ENCODE peak calls at places on chromosomes 2 and 18, in nine cellular contexts. One of them, this sample, is unnamed.

GRCh38 chr2:232928564-232929302 is 58.7 kb downstream of the SNORC start:
- DNase-seq in activated naive CD4-positive, alpha-beta T cell treated with anti-CD3 and anti-CD28 coated beads, Interleukin-2, amount 50 U/mL, for 16 hours: no peak
- DNase-seq in caudate nucleus: no peak
- DNase-seq in pons: no peak
- DNase-seq in activated T-cell treated with anti-CD3 and anti-CD28 coated beads, Interleukin-2, amount 50 U/mL, for 1 hour: no peak
- DNase-seq in GM20000: peak; percentile 41
- DNase-seq in tibial artery: no peak
- DNase-seq in NCI-H1105: no peak
- DNase-seq in GM23248: no peak
- DNase-seq in this sample: no peak

GRCh38 chr18:75478996-75479870 is 51.7 kb upstream of the SMIM21 start:
- DNase-seq in NCI-H1105: peak; percentile 24
- DNase-seq in activated naive CD4-positive, alpha-beta T cell treated with anti-CD3 and anti-CD28 coated beads, Interleukin-2, amount 50 U/mL, for 16 hours: no peak
- DNase-seq in caudate nucleus: no peak
- DNase-seq in tibial artery: no peak
- DNase-seq in pons: peak; percentile 72
- DNase-seq in activated T-cell treated with anti-CD3 and anti-CD28 coated beads, Interleukin-2, amount 50 U/mL, for 1 hour: no peak
- DNase-seq in GM20000: peak; percentile 58
- DNase-seq in GM23248: peak; percentile 69
- DNase-seq in this sample: peak; percentile 37

GRCh38 chr2:69717902-69718301 is 24.0 kb upstream of the ANXA4 start:
- DNase-seq in GM20000: peak; percentile 46
- DNase-seq in pons: no peak
- DNase-seq in caudate nucleus: no peak
- DNase-seq in NCI-H1105: no peak
- DNase-seq in tibial artery: no peak
- DNase-seq in activated naive CD4-positive, alpha-beta T cell treated with anti-CD3 and anti-CD28 coated beads, Interleukin-2, amount 50 U/mL, for 16 hours: no peak
- DNase-seq in GM23248: no peak
- DNase-seq in activated T-cell treated with anti-CD3 and anti-CD28 coated beads, Interleukin-2, amount 50 U/mL, for 1 hour: no peak
- DNase-seq in this sample: no peak

GRCh38 chr2:3043726-3044125 is 333.9 kb downstream of the EIPR1 start:
- DNase-seq in NCI-H1105: no peak
- DNase-seq in pons: no peak
- DNase-seq in activated naive CD4-positive, alpha-beta T cell treated with anti-CD3 and anti-CD28 coated beads, Interleukin-2, amount 50 U/mL, for 16 hours: no peak
- DNase-seq in tibial artery: no peak
- DNase-seq in caudate nucleus: no peak
- DNase-seq in GM20000: no peak
- DNase-seq in GM23248: no peak
- DNase-seq in activated T-cell treated with anti-CD3 and anti-CD28 coated beads, Interleukin-2, amount 50 U/mL, for 1 hour: no peak
- DNase-seq in this sample: no peak

GRCh38 chr18:51196116-51196810 is 1.2 kb downstream of the MEX3C start:
- DNase-seq in activated naive CD4-positive, alpha-beta T cell treated with anti-CD3 and anti-CD28 coated beads, Interleukin-2, amount 50 U/mL, for 16 hours: peak; percentile 53
- DNase-seq in caudate nucleus: peak; percentile 50
- DNase-seq in NCI-H1105: no peak
- DNase-seq in tibial artery: peak; percentile 73
- DNase-seq in pons: peak; percentile 37
- DNase-seq in GM20000: peak; percentile 35
- DNase-seq in GM23248: peak; percentile 69
- DNase-seq in activated T-cell treated with anti-CD3 and anti-CD28 coated beads, Interleukin-2, amount 50 U/mL, for 1 hour: peak; percentile 61
- DNase-seq in this sample: no peak

GRCh38 chr2:158728422-158728821 is 66.7 kb upstream of the DAPL1 start:
- DNase-seq in activated naive CD4-positive, alpha-beta T cell treated with anti-CD3 and anti-CD28 coated beads, Interleukin-2, amount 50 U/mL, for 16 hours: no peak
- DNase-seq in GM23248: no peak
- DNase-seq in GM20000: no peak
- DNase-seq in pons: no peak
- DNase-seq in tibial artery: no peak
- DNase-seq in caudate nucleus: no peak
- DNase-seq in activated T-cell treated with anti-CD3 and anti-CD28 coated beads, Interleukin-2, amount 50 U/mL, for 1 hour: no peak
- DNase-seq in NCI-H1105: no peak
- DNase-seq in this sample: no peak

GRCh38 chr2:32168513-32168912 is 2.8 kb downstream of the SLC30A6 start:
- DNase-seq in tibial artery: no peak
- DNase-seq in GM23248: no peak
- DNase-seq in NCI-H1105: no peak
- DNase-seq in activated naive CD4-positive, alpha-beta T cell treated with anti-CD3 and anti-CD28 coated beads, Interleukin-2, amount 50 U/mL, for 16 hours: no peak
- DNase-seq in pons: no peak
- DNase-seq in activated T-cell treated with anti-CD3 and anti-CD28 coated beads, Interleukin-2, amount 50 U/mL, for 1 hour: no peak
- DNase-seq in caudate nucleus: no peak
- DNase-seq in GM20000: peak; percentile 23
- DNase-seq in this sample: no peak

GRCh38 chr2:100517556-100517955 is 45.2 kb upstream of the PDCL3 start:
- DNase-seq in NCI-H1105: no peak
- DNase-seq in tibial artery: no peak
- DNase-seq in caudate nucleus: no peak
- DNase-seq in pons: no peak
- DNase-seq in activated naive CD4-positive, alpha-beta T cell treated with anti-CD3 and anti-CD28 coated beads, Interleukin-2, amount 50 U/mL, for 16 hours: no peak
- DNase-seq in GM20000: no peak
- DNase-seq in GM23248: no peak
- DNase-seq in activated T-cell treated with anti-CD3 and anti-CD28 coated beads, Interleukin-2, amount 50 U/mL, for 1 hour: no peak
- DNase-seq in this sample: no peak

GRCh38 chr2:200276472-200276871 is 30.0 kb upstream of the SPATS2L start:
- DNase-seq in NCI-H1105: no peak
- DNase-seq in activated naive CD4-positive, alpha-beta T cell treated with anti-CD3 and anti-CD28 coated beads, Interleukin-2, amount 50 U/mL, for 16 hours: no peak
- DNase-seq in pons: no peak
- DNase-seq in activated T-cell treated with anti-CD3 and anti-CD28 coated beads, Interleukin-2, amount 50 U/mL, for 1 hour: no peak
- DNase-seq in GM20000: no peak
- DNase-seq in GM23248: no peak
- DNase-seq in tibial artery: no peak
- DNase-seq in caudate nucleus: no peak
- DNase-seq in this sample: no peak

GRCh38 chr2:70903641-70904340 is 31.9 kb upstream of the ATP6V1B1 start:
- DNase-seq in activated T-cell treated with anti-CD3 and anti-CD28 coated beads, Interleukin-2, amount 50 U/mL, for 1 hour: no peak
- DNase-seq in tibial artery: no peak
- DNase-seq in pons: no peak
- DNase-seq in activated naive CD4-positive, alpha-beta T cell treated with anti-CD3 and anti-CD28 coated beads, Interleukin-2, amount 50 U/mL, for 16 hours: no peak
- DNase-seq in caudate nucleus: no peak
- DNase-seq in NCI-H1105: no peak
- DNase-seq in GM20000: no peak
- DNase-seq in GM23248: no peak
- DNase-seq in this sample: no peak

GRCh38 chr18:58388736-58389135 is 240.2 kb downstream of the ALPK2 start:
- DNase-seq in GM23248: no peak
- DNase-seq in pons: no peak
- DNase-seq in tibial artery: no peak
- DNase-seq in GM20000: no peak
- DNase-seq in caudate nucleus: no peak
- DNase-seq in activated T-cell treated with anti-CD3 and anti-CD28 coated beads, Interleukin-2, amount 50 U/mL, for 1 hour: no peak
- DNase-seq in NCI-H1105: no peak
- DNase-seq in activated naive CD4-positive, alpha-beta T cell treated with anti-CD3 and anti-CD28 coated beads, Interleukin-2, amount 50 U/mL, for 16 hours: no peak
- DNase-seq in this sample: no peak

GRCh38 chr2:195450537-195451113 is 206.4 kb upstream of the SLC39A10 start:
- DNase-seq in activated T-cell treated with anti-CD3 and anti-CD28 coated beads, Interleukin-2, amount 50 U/mL, for 1 hour: no peak
- DNase-seq in NCI-H1105: no peak
- DNase-seq in activated naive CD4-positive, alpha-beta T cell treated with anti-CD3 and anti-CD28 coated beads, Interleukin-2, amount 50 U/mL, for 16 hours: no peak
- DNase-seq in GM20000: no peak
- DNase-seq in pons: peak; percentile 3
- DNase-seq in GM23248: no peak
- DNase-seq in caudate nucleus: no peak
- DNase-seq in tibial artery: no peak
- DNase-seq in this sample: no peak

GRCh38 chr2:233387667-233388528 is 33.6 kb downstream of the DGKD start:
- DNase-seq in GM23248: peak; percentile 87
- DNase-seq in pons: peak; percentile 88
- DNase-seq in activated T-cell treated with anti-CD3 and anti-CD28 coated beads, Interleukin-2, amount 50 U/mL, for 1 hour: no peak
- DNase-seq in caudate nucleus: peak; percentile 76
- DNase-seq in activated naive CD4-positive, alpha-beta T cell treated with anti-CD3 and anti-CD28 coated beads, Interleukin-2, amount 50 U/mL, for 16 hours: no peak
- DNase-seq in tibial artery: peak; percentile 97
- DNase-seq in GM20000: no peak
- DNase-seq in NCI-H1105: peak; percentile 69
- DNase-seq in this sample: no peak

GRCh38 chr2:240998706-240999000 is 235 bp downstream of the SNED1 start:
- DNase-seq in caudate nucleus: no peak
- DNase-seq in GM20000: no peak
- DNase-seq in GM23248: no peak
- DNase-seq in activated naive CD4-positive, alpha-beta T cell treated with anti-CD3 and anti-CD28 coated beads, Interleukin-2, amount 50 U/mL, for 16 hours: no peak
- DNase-seq in activated T-cell treated with anti-CD3 and anti-CD28 coated beads, Interleukin-2, amount 50 U/mL, for 1 hour: no peak
- DNase-seq in NCI-H1105: no peak
- DNase-seq in tibial artery: no peak
- DNase-seq in pons: no peak
- DNase-seq in this sample: no peak

GRCh38 chr2:233919938-233920337 is 2.8 kb downstream of the TRPM8 start:
- DNase-seq in GM20000: no peak
- DNase-seq in caudate nucleus: no peak
- DNase-seq in activated naive CD4-positive, alpha-beta T cell treated with anti-CD3 and anti-CD28 coated beads, Interleukin-2, amount 50 U/mL, for 16 hours: no peak
- DNase-seq in activated T-cell treated with anti-CD3 and anti-CD28 coated beads, Interleukin-2, amount 50 U/mL, for 1 hour: no peak
- DNase-seq in tibial artery: no peak
- DNase-seq in pons: no peak
- DNase-seq in GM23248: peak; percentile 66
- DNase-seq in NCI-H1105: no peak
- DNase-seq in this sample: no peak

GRCh38 chr2:199405241-199405640 is 52.5 kb downstream of the SATB2 start:
- DNase-seq in tibial artery: no peak
- DNase-seq in GM20000: no peak
- DNase-seq in activated T-cell treated with anti-CD3 and anti-CD28 coated beads, Interleukin-2, amount 50 U/mL, for 1 hour: no peak
- DNase-seq in GM23248: peak; percentile 28
- DNase-seq in pons: peak; percentile 16
- DNase-seq in activated naive CD4-positive, alpha-beta T cell treated with anti-CD3 and anti-CD28 coated beads, Interleukin-2, amount 50 U/mL, for 16 hours: no peak
- DNase-seq in NCI-H1105: no peak
- DNase-seq in caudate nucleus: no peak
- DNase-seq in this sample: no peak

GRCh38 chr2:165113414-165113813 is 90.4 kb downstream of the SCN3A start:
- DNase-seq in activated naive CD4-positive, alpha-beta T cell treated with anti-CD3 and anti-CD28 coated beads, Interleukin-2, amount 50 U/mL, for 16 hours: no peak
- DNase-seq in GM20000: no peak
- DNase-seq in caudate nucleus: no peak
- DNase-seq in tibial artery: no peak
- DNase-seq in activated T-cell treated with anti-CD3 and anti-CD28 coated beads, Interleukin-2, amount 50 U/mL, for 1 hour: no peak
- DNase-seq in GM23248: peak; percentile 19
- DNase-seq in NCI-H1105: no peak
- DNase-seq in pons: no peak
- DNase-seq in this sample: no peak

GRCh38 chr2:26922638-26923466 is 47.6 kb upstream of the MAPRE3 start:
- DNase-seq in pons: peak; percentile 84
- DNase-seq in GM20000: peak; percentile 66
- DNase-seq in activated T-cell treated with anti-CD3 and anti-CD28 coated beads, Interleukin-2, amount 50 U/mL, for 1 hour: peak; percentile 37
- DNase-seq in GM23248: peak; percentile 64
- DNase-seq in caudate nucleus: peak; percentile 69
- DNase-seq in NCI-H1105: peak; percentile 22
- DNase-seq in activated naive CD4-positive, alpha-beta T cell treated with anti-CD3 and anti-CD28 coated beads, Interleukin-2, amount 50 U/mL, for 16 hours: peak; percentile 32
- DNase-seq in tibial artery: peak; percentile 63
- DNase-seq in this sample: peak; percentile 92

GRCh38 chr2:28511871-28512606 is 16.2 kb downstream of the PLB1 start:
- DNase-seq in GM20000: no peak
- DNase-seq in activated naive CD4-positive, alpha-beta T cell treated with anti-CD3 and anti-CD28 coated beads, Interleukin-2, amount 50 U/mL, for 16 hours: no peak
- DNase-seq in tibial artery: no peak
- DNase-seq in NCI-H1105: no peak
- DNase-seq in GM23248: no peak
- DNase-seq in activated T-cell treated with anti-CD3 and anti-CD28 coated beads, Interleukin-2, amount 50 U/mL, for 1 hour: no peak
- DNase-seq in pons: no peak
- DNase-seq in caudate nucleus: no peak
- DNase-seq in this sample: no peak

GRCh38 chr2:217412721-217413120 is 552.9 kb upstream of the TNP1 start:
- DNase-seq in GM23248: peak; percentile 62
- DNase-seq in activated T-cell treated with anti-CD3 and anti-CD28 coated beads, Interleukin-2, amount 50 U/mL, for 1 hour: no peak
- DNase-seq in caudate nucleus: no peak
- DNase-seq in activated naive CD4-positive, alpha-beta T cell treated with anti-CD3 and anti-CD28 coated beads, Interleukin-2, amount 50 U/mL, for 16 hours: no peak
- DNase-seq in tibial artery: peak; percentile 74
- DNase-seq in NCI-H1105: no peak
- DNase-seq in GM20000: no peak
- DNase-seq in pons: no peak
- DNase-seq in this sample: no peak